ENCODE peak calls at places on chromosomes 2 and 18, in nine cellular contexts. J is cardiac fibroblast, K is breast epithelium, S is mammary epithelial cell, B is psoas muscle, N is endodermal cell, R is NB4, C is sigmoid colon, Z is RWPE2. L is an unnamed sample.

GRCh38 chr2:20603791-20604190 is 47.1 kb downstream of the HS1BP3 start:
- DNase-seq in C (peak; percentile 58), N (peak; percentile 41), B (peak; percentile 10), Z (no peak), J (no peak), R (no peak), S (no peak), K (no peak), L (no peak)

GRCh38 chr2:97267411-97268074 is 154.6 kb downstream of the ANKRD36 start:
- DNase-seq in N (peak; percentile 41), R (no peak), K (peak; percentile 17), S (no peak), B (peak; percentile 43), J (no peak), C (peak; percentile 65), Z (peak; percentile 49), L (no peak)

GRCh38 chr2:207354466-207354865 is 175.3 kb upstream of the CREB1 start:
- DNase-seq in S (no peak), K (no peak), R (no peak), B (no peak), J (no peak), Z (no peak), C (no peak), N (no peak), L (no peak)

GRCh38 chr18:51134721-51135120 is 62.8 kb downstream of the MEX3C start:
- DNase-seq in S (no peak), B (no peak), C (no peak), R (no peak), N (no peak), J (no peak), Z (no peak), K (no peak), L (no peak)

GRCh38 chr2:170680172-170680913 is 34.8 kb upstream of the SP5 start:
- DNase-seq in J (no peak), C (no peak), Z (no peak), K (no peak), R (no peak), N (peak; percentile 58), S (no peak), B (no peak), L (no peak)

GRCh38 chr2:52955079-52955478 is 812.5 kb upstream of the CHAC2 start:
- DNase-seq in K (no peak), N (no peak), S (no peak), J (no peak), Z (no peak), B (no peak), C (no peak), R (no peak), L (no peak)

GRCh38 chr2:227942021-227942420 is 70.6 kb downstream of the DAW1 start:
- DNase-seq in C (no peak), N (no peak), R (peak; percentile 21), S (peak; percentile 5), Z (no peak), J (peak; percentile 31), B (no peak), K (no peak), L (no peak)

GRCh38 chr18:79519751-79520472 is 124.2 kb downstream of the NFATC1 start:
- DNase-seq in S (no peak), B (no peak), K (peak; percentile 14), J (peak; percentile 17), N (peak; percentile 70), C (no peak), Z (peak; percentile 38), R (no peak), L (no peak)

GRCh38 chr18:34314847-34315246 is 90.1 kb upstream of the NOL4 start:
- DNase-seq in B (no peak), R (no peak), K (no peak), N (no peak), C (no peak), J (no peak), S (no peak), Z (no peak), L (no peak)

GRCh38 chr2:62014102-62014501 is 108.6 kb downstream of the COMMD1 start:
- DNase-seq in K (peak; percentile 84), R (peak; percentile 30), J (peak; percentile 74), B (peak; percentile 60), N (no peak), C (peak; percentile 92), Z (no peak), S (no peak), L (peak; percentile 78)

GRCh38 chr2:197675246-197675645 is at the start of gene RFTN2:
- DNase-seq in K (no peak), S (no peak), R (no peak), J (peak; percentile 41), Z (no peak), C (no peak), B (no peak), N (no peak), L (no peak)

GRCh38 chr2:237414056-237414661 is at the start of gene COL6A3:
- DNase-seq in K (peak; percentile 34), N (no peak), R (no peak), Z (no peak), S (no peak), B (peak; percentile 88), C (peak; percentile 94), J (peak; percentile 98), L (peak; percentile 73)
- H3K4me3 ChIP-seq in K (peak within 1 kb of the TSS; percentile 73), N (no peak within 1 kb of the TSS), R (no peak within 1 kb of the TSS), Z (no peak within 1 kb of the TSS), S (no peak within 1 kb of the TSS), B (peak within 1 kb of the TSS; percentile 59), C (peak within 1 kb of the TSS; percentile 81), J (peak within 1 kb of the TSS; percentile 98), L (peak within 1 kb of the TSS; percentile 62)

GRCh38 chr2:192151848-192152247 is 42.9 kb downstream of the TMEFF2 start:
- DNase-seq in B (no peak), R (no peak), C (no peak), K (no peak), S (peak; percentile 22), J (peak; percentile 62), N (no peak), Z (no peak), L (no peak)

GRCh38 chr2:192148241-192148619 is 46.5 kb downstream of the TMEFF2 start:
- DNase-seq in S (no peak), B (no peak), R (no peak), C (no peak), N (no peak), Z (no peak), J (no peak), K (no peak), L (no peak)

GRCh38 chr2:192146069-192147006 is 48.4 kb downstream of the TMEFF2 start:
- DNase-seq in C (no peak), K (no peak), J (peak; percentile 77), N (no peak), B (no peak), Z (no peak), R (no peak), S (peak; percentile 53), L (no peak)

GRCh38 chr2:192150166-192150565 is 44.6 kb downstream of the TMEFF2 start:
- DNase-seq in N (no peak), J (no peak), K (no peak), Z (no peak), R (no peak), B (no peak), S (no peak), C (no peak), L (no peak)

GRCh38 chr2:192148620-192149321 is 46.0 kb downstream of the TMEFF2 start:
- DNase-seq in Z (no peak), C (no peak), B (no peak), N (no peak), R (no peak), S (no peak), K (no peak), J (peak; percentile 41), L (no peak)
- TF ChIP-seq CTCF in Z (no peak), C (peak; percentile 38), B (no peak), N (no peak), R (no peak), S (no peak), K (no peak), J (peak; percentile 6), L (no peak)

GRCh38 chr2:9937968-9938367 is 13.5 kb upstream of the GRHL1 start:
- DNase-seq in R (no peak), B (no peak), Z (no peak), C (no peak), K (no peak), S (no peak), J (no peak), N (peak; percentile 55), L (no peak)

GRCh38 chr2:9941196-9941995 is 10.1 kb upstream of the GRHL1 start:
- DNase-seq in J (peak; percentile 68), B (no peak), C (no peak), Z (no peak), N (peak; percentile 62), R (no peak), K (no peak), S (peak; percentile 64), L (no peak)

GRCh38 chr2:9937258-9937657 is 14.2 kb upstream of the GRHL1 start:
- DNase-seq in R (no peak), B (no peak), Z (no peak), K (no peak), J (no peak), C (no peak), N (no peak), S (no peak), L (no peak)

GRCh38 chr2:9941996-9942390 is 9.5 kb upstream of the GRHL1 start:
- DNase-seq in Z (no peak), S (no peak), C (no peak), N (peak; percentile 56), B (no peak), J (no peak), K (no peak), R (no peak), L (no peak)

GRCh38 chr2:9939587-9940485 is 11.7 kb upstream of the GRHL1 start:
- DNase-seq in N (peak; percentile 43), Z (no peak), R (no peak), J (no peak), C (no peak), K (no peak), B (no peak), S (no peak), L (no peak)
- H3K4me3 ChIP-seq in N (no peak overlapping the region), Z (no peak overlapping the region), R (no peak overlapping the region), J (no peak overlapping the region), C (no peak overlapping the region), K (no peak overlapping the region), B (no peak overlapping the region), S (no peak overlapping the region), L (no peak overlapping the region)

GRCh38 chr2:70751881-70752280 is 16.1 kb downstream of the ADD2 start:
- DNase-seq in K (no peak), C (no peak), Z (no peak), N (no peak), S (no peak), J (no peak), B (no peak), R (no peak), L (no peak)

GRCh38 chr2:70753978-70754377 is 14.0 kb downstream of the ADD2 start:
- DNase-seq in R (no peak), K (no peak), C (no peak), B (no peak), S (no peak), N (no peak), J (no peak), Z (no peak), L (no peak)

GRCh38 chr2:70756126-70756525 is 11.9 kb downstream of the ADD2 start:
- DNase-seq in R (no peak), C (no peak), J (no peak), Z (no peak), S (no peak), B (no peak), K (no peak), N (no peak), L (no peak)

GRCh38 chr2:70750320-70750719 is 17.7 kb downstream of the ADD2 start:
- DNase-seq in N (no peak), S (no peak), J (no peak), C (no peak), K (no peak), Z (no peak), B (no peak), R (no peak), L (no peak)

GRCh38 chr2:70753031-70753430 is 15.0 kb downstream of the ADD2 start:
- DNase-seq in S (no peak), K (no peak), Z (no peak), B (no peak), J (no peak), N (no peak), R (no peak), C (no peak), L (no peak)
- TF ChIP-seq CTCF in S (no peak), K (no peak), Z (no peak), B (no peak), J (no peak), N (no peak), R (no peak), C (no peak), L (no peak)

L was measured in left ventricle myocardium inferior.